ENCODE peak calls at places on chromosome 2, in nine cellular contexts. D is astrocyte, A is Peyer's patch, R is osteoblast, Y is lower lobe of right lung, G is Panc1, N is AG04450, C is psoas muscle, V is mesendoderm. L is an unnamed sample.

GRCh38 chr2:28175028-28175427 is 217.6 kb upstream of the FOSL2 start:
- DNase-seq in A (no peak), G (no peak), C (no peak), N (no peak), D (no peak), R (no peak), V (peak; percentile 12), Y (no peak), L (no peak)

GRCh38 chr2:84700006-84700405 is 180.9 kb downstream of the TRABD2A start:
- DNase-seq in N (peak; percentile 8), C (no peak), A (no peak), R (no peak), Y (no peak), V (no peak), D (no peak), G (no peak), L (no peak)

GRCh38 chr2:182618672-182619079 is 97.4 kb upstream of the DNAJC10 start:
- DNase-seq in D (peak; percentile 47), V (no peak), Y (no peak), A (no peak), G (no peak), C (no peak), R (no peak), N (no peak), L (no peak)

GRCh38 chr2:205766765-205767359 is 84.6 kb downstream of the NRP2 start:
- DNase-seq in R (no peak), D (peak; percentile 42), Y (peak; percentile 69), A (peak; percentile 84), G (peak; percentile 30), V (peak; percentile 75), N (no peak), C (peak; percentile 45), L (peak; percentile 39)

GRCh38 chr2:222756951-222757645 is 85.6 kb downstream of the MOGAT1 start:
- DNase-seq in D (peak; percentile 88), C (no peak), R (peak; percentile 78), N (peak; percentile 20), G (no peak), V (peak; percentile 76), A (no peak), Y (no peak), L (peak; percentile 59)

GRCh38 chr2:5969301-5969700 is 277.1 kb downstream of the SOX11 start:
- DNase-seq in N (no peak), R (no peak), V (no peak), A (no peak), D (no peak), Y (no peak), G (no peak), C (no peak), L (no peak)

GRCh38 chr2:165240927-165241326 is 1.7 kb downstream of the SCN2A start:
- DNase-seq in Y (no peak), R (no peak), D (no peak), A (no peak), G (no peak), N (no peak), C (no peak), V (no peak), L (no peak)

GRCh38 chr2:37629529-37629928 is 41.9 kb downstream of the CDC42EP3 start:
- DNase-seq in D (peak; percentile 70), G (no peak), A (no peak), R (no peak), N (no peak), C (no peak), V (no peak), Y (no peak), L (peak; percentile 75)

GRCh38 chr2:106948550-106948949 is 62.6 kb upstream of the ST6GAL2 start:
- DNase-seq in R (no peak), A (no peak), C (no peak), D (peak; percentile 6), Y (no peak), N (no peak), V (no peak), G (no peak), L (no peak)

GRCh38 chr2:9297156-9297555 is 90.5 kb downstream of the ASAP2 start:
- DNase-seq in N (no peak), A (no peak), Y (no peak), D (no peak), G (no peak), C (no peak), R (no peak), V (no peak), L (no peak)

GRCh38 chr2:112690853-112691390 is 29.9 kb upstream of the NT5DC4 start:
- DNase-seq in G (peak; percentile 48), D (peak; percentile 52), R (peak; percentile 88), V (peak; percentile 71), A (peak; percentile 87), Y (peak; percentile 91), C (peak; percentile 64), N (no peak), L (peak; percentile 50)

GRCh38 chr2:19649785-19650380 is 251.9 kb downstream of the TTC32 start:
- DNase-seq in N (peak; percentile 97), R (peak; percentile 93), V (peak; percentile 17), D (peak; percentile 100), G (no peak), C (no peak), Y (no peak), A (no peak), L (peak; percentile 99)

GRCh38 chr2:20190862-20191713 is 33.8 kb downstream of the SDC1 start:
- DNase-seq in D (peak; percentile 26), N (peak; percentile 18), G (no peak), C (no peak), V (peak; percentile 90), A (peak; percentile 74), Y (no peak), R (peak; percentile 84), L (no peak)

GRCh38 chr2:332592-332991 is 44.7 kb upstream of the ALKAL2 start:
- DNase-seq in Y (no peak), C (no peak), A (no peak), V (no peak), R (no peak), D (no peak), N (no peak), G (no peak), L (no peak)

GRCh38 chr2:7280790-7281189 is 363.6 kb downstream of the RNF144A start:
- DNase-seq in V (no peak), C (no peak), N (no peak), Y (no peak), D (no peak), G (no peak), A (no peak), R (no peak), L (no peak)

GRCh38 chr2:201235865-201236811 is 24.2 kb upstream of the CASP8 start:
- DNase-seq in R (peak; percentile 62), C (peak; percentile 36), N (peak; percentile 46), V (peak; percentile 83), G (no peak), Y (peak; percentile 75), A (peak; percentile 74), D (peak; percentile 56), L (peak; percentile 76)

GRCh38 chr2:68744517-68744916 is 9.9 kb downstream of the ARHGAP25 start:
- DNase-seq in R (no peak), A (no peak), D (no peak), G (no peak), C (no peak), N (no peak), V (no peak), Y (no peak), L (no peak)
- H3K4me3 ChIP-seq in R (no peak overlapping the region), A (no peak overlapping the region), D (no peak overlapping the region), G (no peak overlapping the region), C (no peak overlapping the region), N (no peak overlapping the region), V (no peak overlapping the region), Y (no peak overlapping the region), L (no peak overlapping the region)

DNA sequence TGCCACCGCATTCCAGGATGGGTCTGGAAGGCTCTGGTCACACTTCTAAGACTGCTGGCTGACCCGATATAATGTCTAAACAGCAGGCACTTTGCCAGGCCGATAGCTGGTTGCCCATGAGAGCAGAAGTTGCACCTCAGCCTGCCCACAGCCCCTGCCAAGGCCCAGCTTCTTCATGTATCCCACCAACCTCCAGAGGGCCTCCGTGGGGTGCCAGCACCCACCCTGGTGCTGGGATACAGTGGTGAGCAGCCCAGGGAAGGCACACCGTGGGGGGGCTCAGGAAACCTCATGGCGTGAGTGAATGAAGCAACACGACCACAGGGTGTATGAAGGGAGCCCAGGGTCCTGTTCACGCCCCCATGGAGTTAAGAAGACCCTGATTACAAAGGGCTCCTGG is 16.2 kb upstream of the GLI2 start:
- DNase-seq in A (no peak), C (no peak), V (no peak), N (no peak), D (no peak), Y (no peak), R (no peak), G (no peak), L (no peak)
- H3K27ac ChIP-seq in A (no peak overlapping the region), C (no peak overlapping the region), V (no peak overlapping the region), N (no peak overlapping the region), D (no peak overlapping the region), Y (no peak overlapping the region), R (no peak overlapping the region), G (no peak overlapping the region), L (no peak overlapping the region)

GRCh38 chr2:61534926-61535325 is 3.2 kb downstream of the XPO1 start:
- DNase-seq in D (no peak), N (no peak), C (no peak), V (no peak), R (peak; percentile 59), G (no peak), A (no peak), Y (no peak), L (no peak)

GRCh38 chr2:61536723-61537581 is 1.2 kb downstream of the XPO1 start:
- DNase-seq in N (peak; percentile 56), A (peak; percentile 96), C (peak; percentile 84), Y (peak; percentile 89), G (peak; percentile 74), R (peak; percentile 90), D (peak; percentile 86), V (peak; percentile 99), L (peak; percentile 88)

GRCh38 chr2:61537590-61538178 is 472 bp downstream of the XPO1 start:
- DNase-seq in A (no peak), C (no peak), R (no peak), N (no peak), Y (no peak), D (no peak), G (no peak), V (no peak), L (no peak)

GRCh38 chr2:61536086-61536722 is 2.0 kb downstream of the XPO1 start:
- DNase-seq in G (peak; percentile 63), C (no peak), R (peak; percentile 29), A (no peak), D (peak; percentile 15), V (no peak), Y (no peak), N (no peak), L (peak; percentile 10)

GRCh38 chr2:61535449-61535848 is 2.7 kb downstream of the XPO1 start:
- DNase-seq in D (no peak), C (no peak), A (no peak), G (no peak), Y (no peak), V (no peak), R (no peak), N (no peak), L (no peak)
- H3K4me3 ChIP-seq in D (peak overlapping the region; percentile 89), C (peak overlapping the region; percentile 87), A (peak overlapping the region; percentile 73), G (peak overlapping the region; percentile 97), Y (peak overlapping the region; percentile 69), V (no peak overlapping the region), R (peak overlapping the region; percentile 92), N (peak overlapping the region; percentile 90), L (peak overlapping the region; percentile 60)

DNA sequence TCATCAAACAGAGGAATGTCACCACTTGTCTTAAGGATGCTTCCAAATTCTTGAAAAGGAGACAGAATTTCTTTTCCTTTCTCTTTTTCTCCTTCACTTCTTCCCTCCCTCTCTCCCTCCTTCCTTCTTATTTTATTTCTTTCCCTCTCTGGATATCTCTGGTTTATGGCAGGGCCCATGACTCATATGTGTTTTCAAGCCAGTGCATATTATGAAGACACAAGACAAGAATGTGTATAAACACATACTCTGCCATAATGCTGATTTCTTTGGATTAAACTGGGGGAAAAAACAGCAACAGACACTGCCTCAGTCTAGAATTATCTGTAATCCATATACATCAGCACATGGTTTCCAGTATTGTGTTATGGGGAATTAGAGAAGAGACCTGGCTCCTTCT is 82.8 kb upstream of the CPO start:
- DNase-seq in Y (no peak), G (no peak), A (no peak), N (peak; percentile 2), R (peak; percentile 89), D (peak; percentile 37), C (no peak), V (no peak), L (peak; percentile 73)
- H3K27ac ChIP-seq in Y (no peak overlapping the region), G (no peak overlapping the region), A (no peak overlapping the region), N (no peak overlapping the region), R (no peak overlapping the region), D (no peak overlapping the region), C (no peak overlapping the region), V (no peak overlapping the region), L (no peak overlapping the region)